ENCODE peak calls at places on chromosomes 2 and 18, in seven cellular contexts. One of them, this sample, is unnamed.

GRCh38 chr18:62957885-62958472 is 242.6 kb downstream of the PHLPP1 start:
- DNase-seq in upper lobe of right lung: no peak
- DNase-seq in OCI-LY7: peak
- DNase-seq in nephron progenitor cell: peak
- DNase-seq in mesothelial cell of epicardium: no peak
- DNase-seq in foreskin fibroblast: peak
- DNase-seq in astrocyte of the spinal cord: no peak
- DNase-seq in this sample: peak

GRCh38 chr2:207796585-207797350 is 27.1 kb upstream of the FZD5 start:
- DNase-seq in foreskin fibroblast: peak
- DNase-seq in mesothelial cell of epicardium: no peak
- DNase-seq in upper lobe of right lung: peak
- DNase-seq in nephron progenitor cell: peak
- DNase-seq in OCI-LY7: no peak
- DNase-seq in astrocyte of the spinal cord: no peak
- DNase-seq in this sample: no peak

GRCh38 chr2:80086831-80087230 is 217.7 kb downstream of the LRRTM1 start:
- DNase-seq in mesothelial cell of epicardium: no peak
- DNase-seq in nephron progenitor cell: no peak
- DNase-seq in upper lobe of right lung: no peak
- DNase-seq in foreskin fibroblast: peak
- DNase-seq in astrocyte of the spinal cord: peak
- DNase-seq in OCI-LY7: no peak
- DNase-seq in this sample: no peak

GRCh38 chr2:19226871-19227270 is 131.6 kb downstream of the OSR1 start:
- DNase-seq in astrocyte of the spinal cord: no peak
- DNase-seq in nephron progenitor cell: no peak
- DNase-seq in foreskin fibroblast: no peak
- DNase-seq in OCI-LY7: no peak
- DNase-seq in upper lobe of right lung: no peak
- DNase-seq in mesothelial cell of epicardium: no peak
- DNase-seq in this sample: no peak

GRCh38 chr18:54558609-54559585 is 32.1 kb upstream of the DYNAP start:
- DNase-seq in OCI-LY7: peak
- DNase-seq in mesothelial cell of epicardium: no peak
- DNase-seq in foreskin fibroblast: peak
- DNase-seq in nephron progenitor cell: no peak
- DNase-seq in astrocyte of the spinal cord: peak
- DNase-seq in upper lobe of right lung: no peak
- DNase-seq in this sample: peak

GRCh38 chr18:55743701-55744100 is 155.7 kb upstream of the TCF4 start:
- DNase-seq in nephron progenitor cell: no peak
- DNase-seq in foreskin fibroblast: no peak
- DNase-seq in upper lobe of right lung: no peak
- DNase-seq in mesothelial cell of epicardium: no peak
- DNase-seq in OCI-LY7: no peak
- DNase-seq in astrocyte of the spinal cord: no peak
- DNase-seq in this sample: no peak

GRCh38 chr2:23636412-23636811 is 251.4 kb downstream of the KLHL29 start:
- DNase-seq in upper lobe of right lung: no peak
- DNase-seq in OCI-LY7: no peak
- DNase-seq in astrocyte of the spinal cord: no peak
- DNase-seq in mesothelial cell of epicardium: no peak
- DNase-seq in foreskin fibroblast: peak
- DNase-seq in nephron progenitor cell: no peak
- DNase-seq in this sample: peak

GRCh38 chr2:237486819-237487448 is at the start of gene MLPH:
- DNase-seq in nephron progenitor cell: peak
- DNase-seq in astrocyte of the spinal cord: peak
- DNase-seq in OCI-LY7: no peak
- DNase-seq in mesothelial cell of epicardium: no peak
- DNase-seq in upper lobe of right lung: peak
- DNase-seq in foreskin fibroblast: peak
- DNase-seq in this sample: peak

GRCh38 chr18:25147878-25148488 is 204.0 kb downstream of the ZNF521 start:
- DNase-seq in foreskin fibroblast: no peak
- DNase-seq in nephron progenitor cell: no peak
- DNase-seq in upper lobe of right lung: no peak
- DNase-seq in mesothelial cell of epicardium: no peak
- DNase-seq in astrocyte of the spinal cord: no peak
- DNase-seq in OCI-LY7: no peak
- DNase-seq in this sample: no peak

GRCh38 chr2:196591004-196591403 is 48.5 kb upstream of the CCDC150 start:
- DNase-seq in foreskin fibroblast: no peak
- DNase-seq in astrocyte of the spinal cord: no peak
- DNase-seq in mesothelial cell of epicardium: no peak
- DNase-seq in upper lobe of right lung: no peak
- DNase-seq in OCI-LY7: no peak
- DNase-seq in nephron progenitor cell: no peak
- DNase-seq in this sample: no peak

GRCh38 chr2:26718949-26719686 is 26.6 kb downstream of the KCNK3 start:
- DNase-seq in OCI-LY7: no peak
- DNase-seq in astrocyte of the spinal cord: no peak
- DNase-seq in foreskin fibroblast: no peak
- DNase-seq in mesothelial cell of epicardium: no peak
- DNase-seq in nephron progenitor cell: no peak
- DNase-seq in upper lobe of right lung: no peak
- DNase-seq in this sample: no peak

GRCh38 chr18:26993568-26993967 is 128.1 kb upstream of the AQP4 start:
- DNase-seq in upper lobe of right lung: no peak
- DNase-seq in foreskin fibroblast: no peak
- DNase-seq in OCI-LY7: no peak
- DNase-seq in mesothelial cell of epicardium: no peak
- DNase-seq in astrocyte of the spinal cord: no peak
- DNase-seq in nephron progenitor cell: no peak
- DNase-seq in this sample: no peak

GRCh38 chr2:148888003-148888501 is 13.0 kb downstream of the KIF5C start:
- DNase-seq in astrocyte of the spinal cord: no peak
- DNase-seq in nephron progenitor cell: peak
- DNase-seq in OCI-LY7: no peak
- DNase-seq in upper lobe of right lung: no peak
- DNase-seq in foreskin fibroblast: peak
- DNase-seq in mesothelial cell of epicardium: no peak
- DNase-seq in this sample: peak

GRCh38 chr2:37869756-37870155 is 55.3 kb upstream of the RMDN2 start:
- DNase-seq in upper lobe of right lung: no peak
- DNase-seq in nephron progenitor cell: no peak
- DNase-seq in mesothelial cell of epicardium: no peak
- DNase-seq in OCI-LY7: no peak
- DNase-seq in foreskin fibroblast: peak
- DNase-seq in astrocyte of the spinal cord: peak
- DNase-seq in this sample: no peak

GRCh38 chr2:105691942-105692341 is 52.8 kb upstream of the NCK2 start:
- DNase-seq in foreskin fibroblast: no peak
- DNase-seq in mesothelial cell of epicardium: no peak
- DNase-seq in upper lobe of right lung: no peak
- DNase-seq in OCI-LY7: no peak
- DNase-seq in astrocyte of the spinal cord: no peak
- DNase-seq in nephron progenitor cell: no peak
- DNase-seq in this sample: no peak

GRCh38 chr2:113818382-113818951 is 62.0 kb upstream of the SLC35F5 start:
- DNase-seq in nephron progenitor cell: peak
- DNase-seq in upper lobe of right lung: no peak
- DNase-seq in foreskin fibroblast: peak
- DNase-seq in mesothelial cell of epicardium: peak
- DNase-seq in astrocyte of the spinal cord: peak
- DNase-seq in OCI-LY7: no peak
- DNase-seq in this sample: peak

GRCh38 chr2:108449410-108450200 is 599 bp downstream of the GCC2 start:
- DNase-seq in OCI-LY7: peak
- DNase-seq in upper lobe of right lung: no peak
- DNase-seq in foreskin fibroblast: peak
- DNase-seq in mesothelial cell of epicardium: no peak
- DNase-seq in astrocyte of the spinal cord: peak
- DNase-seq in nephron progenitor cell: peak
- DNase-seq in this sample: no peak

GRCh38 chr18:31789409-31789808 is 28.7 kb upstream of the SLC25A52 start:
- DNase-seq in OCI-LY7: no peak
- DNase-seq in astrocyte of the spinal cord: no peak
- DNase-seq in upper lobe of right lung: no peak
- DNase-seq in nephron progenitor cell: no peak
- DNase-seq in mesothelial cell of epicardium: no peak
- DNase-seq in foreskin fibroblast: no peak
- DNase-seq in this sample: no peak

GRCh38 chr2:29443086-29443485 is 327.9 kb downstream of the CLIP4 start:
- DNase-seq in nephron progenitor cell: no peak
- DNase-seq in upper lobe of right lung: no peak
- DNase-seq in foreskin fibroblast: no peak
- DNase-seq in mesothelial cell of epicardium: no peak
- DNase-seq in astrocyte of the spinal cord: no peak
- DNase-seq in OCI-LY7: no peak
- DNase-seq in this sample: no peak

GRCh38 chr2:182610231-182610630 is 105.8 kb upstream of the DNAJC10 start:
- DNase-seq in OCI-LY7: no peak
- DNase-seq in upper lobe of right lung: no peak
- DNase-seq in mesothelial cell of epicardium: no peak
- DNase-seq in nephron progenitor cell: no peak
- DNase-seq in foreskin fibroblast: no peak
- DNase-seq in astrocyte of the spinal cord: no peak
- DNase-seq in this sample: no peak

GRCh38 chr2:102114851-102115497 is 27.6 kb upstream of the IL1R1 start:
- DNase-seq in upper lobe of right lung: no peak
- DNase-seq in OCI-LY7: no peak
- DNase-seq in foreskin fibroblast: no peak
- DNase-seq in astrocyte of the spinal cord: no peak
- DNase-seq in nephron progenitor cell: no peak
- DNase-seq in mesothelial cell of epicardium: no peak
- DNase-seq in this sample: no peak

GRCh38 chr2:126778561-126779285 is 120.0 kb upstream of the TEX51 start:
- DNase-seq in astrocyte of the spinal cord: no peak
- DNase-seq in upper lobe of right lung: peak
- DNase-seq in mesothelial cell of epicardium: no peak
- DNase-seq in foreskin fibroblast: no peak
- DNase-seq in OCI-LY7: no peak
- DNase-seq in nephron progenitor cell: no peak
- DNase-seq in this sample: no peak

GRCh38 chr2:14902953-14903352 is 270.4 kb downstream of the LRATD1 start:
- DNase-seq in foreskin fibroblast: no peak
- DNase-seq in astrocyte of the spinal cord: no peak
- DNase-seq in OCI-LY7: no peak
- DNase-seq in mesothelial cell of epicardium: no peak
- DNase-seq in upper lobe of right lung: no peak
- DNase-seq in nephron progenitor cell: no peak
- DNase-seq in this sample: no peak

GRCh38 chr2:133566967-133567645 is 1.2 kb downstream of the NCKAP5 start:
- DNase-seq in OCI-LY7: no peak
- DNase-seq in foreskin fibroblast: peak
- DNase-seq in nephron progenitor cell: no peak
- DNase-seq in mesothelial cell of epicardium: no peak
- DNase-seq in upper lobe of right lung: peak
- DNase-seq in astrocyte of the spinal cord: peak
- DNase-seq in this sample: no peak

GRCh38 chr2:100242891-100243670 is 79.2 kb downstream of the LONRF2 start:
- DNase-seq in astrocyte of the spinal cord: peak
- DNase-seq in upper lobe of right lung: peak
- DNase-seq in nephron progenitor cell: peak
- DNase-seq in OCI-LY7: peak
- DNase-seq in foreskin fibroblast: peak
- DNase-seq in mesothelial cell of epicardium: peak
- DNase-seq in this sample: peak
- TF ChIP-seq CTCF in astrocyte of the spinal cord: peak
- TF ChIP-seq CTCF in upper lobe of right lung: peak
- TF ChIP-seq CTCF in nephron progenitor cell: peak
- TF ChIP-seq CTCF in OCI-LY7: peak
- TF ChIP-seq CTCF in foreskin fibroblast: peak
- TF ChIP-seq CTCF in mesothelial cell of epicardium: peak
- TF ChIP-seq CTCF in this sample: peak

GRCh38 chr18:2572144-2572682 is 856 bp downstream of the NDC80 start:
- DNase-seq in foreskin fibroblast: no peak
- DNase-seq in mesothelial cell of epicardium: no peak
- DNase-seq in OCI-LY7: peak
- DNase-seq in nephron progenitor cell: no peak
- DNase-seq in upper lobe of right lung: no peak
- DNase-seq in astrocyte of the spinal cord: no peak
- DNase-seq in this sample: no peak

GRCh38 chr18:2571200-2572143 is at the start of the genes METTL4 and NDC80:
- DNase-seq in foreskin fibroblast: peak
- DNase-seq in nephron progenitor cell: peak
- DNase-seq in OCI-LY7: peak
- DNase-seq in mesothelial cell of epicardium: peak
- DNase-seq in astrocyte of the spinal cord: peak
- DNase-seq in upper lobe of right lung: peak
- DNase-seq in this sample: peak

GRCh38 chr18:2569338-2570207 is 1.7 kb downstream of the METTL4 start:
- DNase-seq in astrocyte of the spinal cord: no peak
- DNase-seq in nephron progenitor cell: no peak
- DNase-seq in upper lobe of right lung: no peak
- DNase-seq in OCI-LY7: no peak
- DNase-seq in mesothelial cell of epicardium: no peak
- DNase-seq in foreskin fibroblast: no peak
- DNase-seq in this sample: no peak

GRCh38 chr18:2572892-2573291 is 1.5 kb downstream of the NDC80 start:
- DNase-seq in nephron progenitor cell: no peak
- DNase-seq in upper lobe of right lung: no peak
- DNase-seq in OCI-LY7: no peak
- DNase-seq in astrocyte of the spinal cord: no peak
- DNase-seq in mesothelial cell of epicardium: no peak
- DNase-seq in foreskin fibroblast: peak
- DNase-seq in this sample: no peak

DNA sequence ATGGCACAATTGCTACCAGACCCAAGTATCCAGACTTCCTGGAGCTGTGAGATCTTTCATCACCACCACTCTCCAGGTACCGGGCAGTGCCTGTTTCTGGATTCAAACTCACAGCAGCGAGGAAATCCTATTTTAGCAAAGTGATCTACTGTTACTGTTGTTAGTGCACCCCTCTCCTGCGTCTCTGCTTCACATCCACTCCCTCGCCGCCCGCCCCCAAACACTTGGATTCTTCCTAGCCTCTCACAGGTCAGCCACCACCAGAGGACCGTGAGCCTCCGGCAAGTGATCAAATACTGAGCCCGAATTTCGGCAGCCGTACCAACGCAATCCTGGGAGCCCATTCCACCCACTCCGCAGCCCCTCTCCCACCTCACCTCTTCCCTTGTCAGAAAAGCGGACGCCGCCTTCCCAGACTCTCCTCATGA is 519 bp downstream of the METTL4 start:
- DNase-seq in nephron progenitor cell: peak
- DNase-seq in OCI-LY7: peak
- DNase-seq in mesothelial cell of epicardium: peak
- DNase-seq in foreskin fibroblast: peak
- DNase-seq in upper lobe of right lung: peak
- DNase-seq in astrocyte of the spinal cord: peak
- DNase-seq in this sample: peak
- TF ChIP-seq CTCF in nephron progenitor cell: no peak
- TF ChIP-seq CTCF in OCI-LY7: no peak
- TF ChIP-seq CTCF in mesothelial cell of epicardium: no peak
- TF ChIP-seq CTCF in foreskin fibroblast: no peak
- TF ChIP-seq CTCF in upper lobe of right lung: peak
- TF ChIP-seq CTCF in astrocyte of the spinal cord: peak
- TF ChIP-seq CTCF in this sample: no peak

GRCh38 chr2:46333912-46334311 is 36.7 kb downstream of the EPAS1 start:
- DNase-seq in foreskin fibroblast: peak
- DNase-seq in upper lobe of right lung: no peak
- DNase-seq in OCI-LY7: no peak
- DNase-seq in astrocyte of the spinal cord: no peak
- DNase-seq in nephron progenitor cell: no peak
- DNase-seq in mesothelial cell of epicardium: no peak
- DNase-seq in this sample: no peak
- TF ChIP-seq CTCF in foreskin fibroblast: peak
- TF ChIP-seq CTCF in upper lobe of right lung: peak
- TF ChIP-seq CTCF in OCI-LY7: no peak
- TF ChIP-seq CTCF in astrocyte of the spinal cord: peak
- TF ChIP-seq CTCF in nephron progenitor cell: no peak
- TF ChIP-seq CTCF in mesothelial cell of epicardium: no peak
- TF ChIP-seq CTCF in this sample: peak

GRCh38 chr2:11123856-11124759 is 31.2 kb upstream of the SLC66A3 start:
- DNase-seq in upper lobe of right lung: peak
- DNase-seq in nephron progenitor cell: peak
- DNase-seq in mesothelial cell of epicardium: peak
- DNase-seq in astrocyte of the spinal cord: peak
- DNase-seq in OCI-LY7: peak
- DNase-seq in foreskin fibroblast: peak
- DNase-seq in this sample: peak
- TF ChIP-seq CTCF in upper lobe of right lung: peak
- TF ChIP-seq CTCF in nephron progenitor cell: peak
- TF ChIP-seq CTCF in mesothelial cell of epicardium: peak
- TF ChIP-seq CTCF in astrocyte of the spinal cord: peak
- TF ChIP-seq CTCF in OCI-LY7: peak
- TF ChIP-seq CTCF in foreskin fibroblast: peak
- TF ChIP-seq CTCF in this sample: peak

This sample was measured in endothelial cell.